ENCODE peak calls at places on chromosomes 1 and 21, in ten cellular contexts. E is heart left ventricle; R is activated CD4-positive, alpha-beta T cell treated with anti-CD3 and anti-CD28 coated beads, Interleukin-2, amount 50 U/mL, for 48 hours; V is COR-L47; B is smooth muscle cell of the brain vasculature; I is activated T-helper 1 cell treated with anti-CD3 and anti-CD28 coated beads, Interleukin-12 subunit alpha, Interleukin-12 subunit beta, Interleukin-2, Interleukin-4 antibody, amounts not matched to agents 30 ng/mL and 10 ng/mL and 1 ng/mL, durations not matched to agents 14 hours and 24 hours and 36 hours; O is thyroid gland; L is stimulated activated effector memory CD8-positive, alpha-beta T cell treated with anti-CD3 and anti-CD28 coated beads, Interleukin-12 subunit alpha, Interleukin-12 subunit beta, amount 100 ng/mL, for 72 hours; W is KBM-7; J is fibroblast of lung. Z is an unnamed sample.

GRCh38 chr21:37653201-37653600 is 263.1 kb downstream of the KCNJ6 start:
- DNase-seq in E (no peak), R (no peak), V (no peak), B (no peak), I (no peak), O (no peak), L (no peak), W (no peak), J (no peak), Z (no peak)

GRCh38 chr21:45823100-45823681 is 158.4 kb upstream of the COL6A1 start:
- DNase-seq in E (no peak), R (no peak), V (no peak), B (no peak), I (no peak), O (no peak), L (no peak), W (no peak), J (no peak), Z (peak)

GRCh38 chr1:172466795-172467407 is 23.0 kb upstream of the PIGC start:
- DNase-seq in E (no peak), R (no peak), V (no peak), B (no peak), I (no peak), O (no peak), L (no peak), W (no peak), J (no peak), Z (no peak)

GRCh38 chr1:163055531-163055930 is 13.6 kb upstream of the RGS4 start:
- DNase-seq in E (no peak), R (no peak), V (peak), B (no peak), I (no peak), O (no peak), L (no peak), W (no peak), J (no peak), Z (no peak)

GRCh38 chr1:92957020-92957734 is 4.1 kb downstream of the DIPK1A start:
- DNase-seq in E (no peak), R (no peak), V (no peak), B (no peak), I (no peak), O (no peak), L (no peak), W (no peak), J (no peak), Z (no peak)

GRCh38 chr1:39567302-39567701 is 9.3 kb downstream of the PABPC4 start:
- DNase-seq in E (no peak), R (no peak), V (no peak), B (no peak), I (no peak), O (no peak), L (no peak), W (no peak), J (no peak), Z (no peak)

GRCh38 chr1:224831501-224831900 is 98.0 kb upstream of the DNAH14 start:
- DNase-seq in E (no peak), R (no peak), V (no peak), B (no peak), I (no peak), O (peak), L (no peak), W (no peak), J (peak), Z (no peak)

GRCh38 chr1:178821134-178821866 is 49.6 kb downstream of the ANGPTL1 start:
- DNase-seq in E (no peak), R (no peak), V (no peak), B (no peak), I (no peak), O (no peak), L (no peak), W (no peak), J (no peak), Z (no peak)

GRCh38 chr21:38340131-38340530 is 83.3 kb downstream of the KCNJ15 start:
- DNase-seq in E (no peak), R (no peak), V (no peak), B (no peak), I (no peak), O (no peak), L (no peak), W (no peak), J (no peak), Z (no peak)

GRCh38 chr1:27037518-27037917 is 24.9 kb upstream of the TENT5B start:
- DNase-seq in E (no peak), R (no peak), V (no peak), B (no peak), I (no peak), O (no peak), L (no peak), W (no peak), J (no peak), Z (no peak)

GRCh38 chr1:181392613-181393170 is 90.6 kb upstream of the CACNA1E start:
- DNase-seq in E (no peak), R (no peak), V (no peak), B (no peak), I (no peak), O (no peak), L (no peak), W (no peak), J (no peak), Z (no peak)

GRCh38 chr1:98157524-98158293 is 236.9 kb upstream of the DPYD start:
- DNase-seq in E (no peak), R (no peak), V (no peak), B (no peak), I (no peak), O (no peak), L (no peak), W (no peak), J (peak), Z (no peak)

GRCh38 chr1:4801192-4801924 is 146.9 kb downstream of the AJAP1 start:
- DNase-seq in E (peak), R (no peak), V (no peak), B (no peak), I (no peak), O (peak), L (no peak), W (no peak), J (no peak), Z (no peak)

GRCh38 chr1:85611390-85611789 is 30.8 kb downstream of the CCN1 start:
- DNase-seq in E (no peak), R (no peak), V (no peak), B (no peak), I (no peak), O (no peak), L (no peak), W (no peak), J (peak), Z (no peak)

GRCh38 chr1:163912491-163912890 is 590.7 kb downstream of the NUF2 start:
- DNase-seq in E (no peak), R (no peak), V (no peak), B (no peak), I (no peak), O (no peak), L (no peak), W (no peak), J (no peak), Z (no peak)

GRCh38 chr1:198678301-198678836 is 39.5 kb downstream of the PTPRC start:
- DNase-seq in E (no peak), R (no peak), V (no peak), B (no peak), I (no peak), O (no peak), L (no peak), W (no peak), J (no peak), Z (no peak)

GRCh38 chr1:66929999-66930822 is 5.4 kb downstream of the MIER1 start:
- DNase-seq in E (peak), R (peak), V (peak), B (peak), I (peak), O (peak), L (peak), W (peak), J (peak), Z (peak)

GRCh38 chr1:201088395-201088794 is 23.8 kb downstream of the CACNA1S start:
- DNase-seq in E (no peak), R (no peak), V (no peak), B (no peak), I (no peak), O (no peak), L (no peak), W (no peak), J (no peak), Z (no peak)

GRCh38 chr1:196467230-196467629 is 141.0 kb downstream of the KCNT2 start:
- DNase-seq in E (no peak), R (no peak), V (no peak), B (no peak), I (no peak), O (no peak), L (no peak), W (no peak), J (peak), Z (no peak)

GRCh38 chr1:118744420-118744819 is 243.7 kb downstream of the TBX15 start:
- DNase-seq in E (no peak), R (no peak), V (no peak), B (no peak), I (no peak), O (no peak), L (no peak), W (no peak), J (no peak), Z (no peak)

GRCh38 chr1:10519016-10519417 is 44.3 kb downstream of the PEX14 start:
- DNase-seq in E (no peak), R (no peak), V (peak), B (no peak), I (no peak), O (peak), L (no peak), W (no peak), J (no peak), Z (no peak)

GRCh38 chr1:54805981-54806381 is 4.9 kb upstream of the TTC22 start:
- DNase-seq in E (no peak), R (no peak), V (no peak), B (no peak), I (no peak), O (no peak), L (no peak), W (no peak), J (no peak), Z (no peak)

GRCh38 chr1:83959824-83960441 is 39.0 kb downstream of the TTLL7 start:
- DNase-seq in E (no peak), R (no peak), V (no peak), B (no peak), I (no peak), O (no peak), L (no peak), W (no peak), J (peak), Z (no peak)

GRCh38 chr1:12358499-12358898 is 128.7 kb downstream of the VPS13D start:
- DNase-seq in E (no peak), R (no peak), V (no peak), B (no peak), I (no peak), O (no peak), L (no peak), W (no peak), J (no peak), Z (no peak)

GRCh38 chr1:197521118-197521739 is 253.2 kb downstream of the CRB1 start:
- DNase-seq in E (no peak), R (no peak), V (peak), B (no peak), I (no peak), O (no peak), L (no peak), W (peak), J (peak), Z (no peak)

GRCh38 chr1:3022976-3023375 is 1.7 kb downstream of the ACTRT2 start:
- DNase-seq in E (no peak), R (no peak), V (no peak), B (no peak), I (no peak), O (no peak), L (no peak), W (no peak), J (no peak), Z (no peak)